ENCODE peak calls at places on chromosome 1, in eight cellular contexts. X is NCI-H510A treated with DMSO at 0.1 percent for 48 hours, T is aorta, G is uterus, M is small intestine, A is neural crest cell, F is mammary epithelial cell, R is AG04450. K is an unnamed sample.

GRCh38 chr1:30191154-30191702 is 532.2 kb downstream of the MATN1 start:
- DNase-seq in A (no peak), M (peak), T (no peak), X (no peak), G (peak), F (no peak), R (no peak), K (no peak)

GRCh38 chr1:232508161-232508661 is 121.7 kb downstream of the SIPA1L2 start:
- DNase-seq in T (no peak), A (no peak), G (no peak), R (no peak), X (no peak), F (no peak), M (no peak), K (peak)

GRCh38 chr1:33547574-33547973 is 75.1 kb downstream of the ZSCAN20 start:
- DNase-seq in F (no peak), M (peak), X (no peak), T (no peak), A (no peak), G (no peak), R (no peak), K (no peak)

GRCh38 chr1:84619383-84620093 is 45.3 kb upstream of the CTBS start:
- DNase-seq in F (peak), X (peak), M (peak), R (no peak), T (no peak), A (no peak), G (no peak), K (peak)

GRCh38 chr1:5707566-5708178 is 284.6 kb downstream of the NPHP4 start:
- DNase-seq in R (no peak), F (no peak), G (no peak), A (no peak), X (no peak), T (no peak), M (no peak), K (peak)

GRCh38 chr1:30856260-30856790 is 52.2 kb downstream of the SDC3 start:
- DNase-seq in R (no peak), X (peak), A (no peak), F (no peak), T (no peak), G (no peak), M (no peak), K (peak)

GRCh38 chr1:109279615-109280278 is 3.2 kb downstream of the PSRC1 start:
- DNase-seq in R (no peak), G (no peak), M (no peak), F (no peak), T (no peak), X (no peak), A (no peak), K (no peak)

GRCh38 chr1:193674292-193674944 is 488.0 kb upstream of the B3GALT2 start:
- DNase-seq in M (peak), X (no peak), F (no peak), T (no peak), R (no peak), G (no peak), A (no peak), K (no peak)

GRCh38 chr1:40421694-40422384 is 28.4 kb upstream of the ZFP69B start:
- DNase-seq in R (no peak), F (peak), M (no peak), T (no peak), X (no peak), A (no peak), G (no peak), K (peak)

K was measured in Ammon's horn.